ENCODE peak calls at places on chromosomes 3 and 15, in seven cellular contexts. One of them, this sample, is unnamed.

GRCh38 chr3:110710156-110710555 is 361.5 kb upstream of the NECTIN3 start:
- DNase-seq in cardiac septum: no peak
- DNase-seq in NCI-H1105: no peak
- DNase-seq in psoas muscle: no peak
- DNase-seq in activated T-helper 1 cell treated with anti-CD3 and anti-CD28 coated beads, Interleukin-12 subunit alpha, Interleukin-12 subunit beta, Interleukin-2, Interleukin-4 antibody, amounts not matched to agents 30 ng/mL and 10 ng/mL and 1 ng/mL, durations not matched to agents 14 hours and 24 hours and 36 hours: no peak
- DNase-seq in activated CD8-positive, alpha-beta memory T cell treated with anti-CD3 and anti-CD28 coated beads, Interleukin-2, amount 50 U/mL, for 4 hours: no peak
- DNase-seq in GM18507: no peak
- DNase-seq in this sample: no peak

GRCh38 chr15:70017025-70017424 is 80.7 kb downstream of the TLE3 start:
- DNase-seq in cardiac septum: no peak
- DNase-seq in activated CD8-positive, alpha-beta memory T cell treated with anti-CD3 and anti-CD28 coated beads, Interleukin-2, amount 50 U/mL, for 4 hours: no peak
- DNase-seq in psoas muscle: no peak
- DNase-seq in GM18507: no peak
- DNase-seq in NCI-H1105: no peak
- DNase-seq in activated T-helper 1 cell treated with anti-CD3 and anti-CD28 coated beads, Interleukin-12 subunit alpha, Interleukin-12 subunit beta, Interleukin-2, Interleukin-4 antibody, amounts not matched to agents 30 ng/mL and 10 ng/mL and 1 ng/mL, durations not matched to agents 14 hours and 24 hours and 36 hours: no peak
- DNase-seq in this sample: no peak

GRCh38 chr3:123951522-123952447 is 9.2 kb downstream of the CCDC14 start:
- DNase-seq in NCI-H1105: peak; percentile 77
- DNase-seq in psoas muscle: no peak
- DNase-seq in activated CD8-positive, alpha-beta memory T cell treated with anti-CD3 and anti-CD28 coated beads, Interleukin-2, amount 50 U/mL, for 4 hours: no peak
- DNase-seq in GM18507: no peak
- DNase-seq in cardiac septum: no peak
- DNase-seq in activated T-helper 1 cell treated with anti-CD3 and anti-CD28 coated beads, Interleukin-12 subunit alpha, Interleukin-12 subunit beta, Interleukin-2, Interleukin-4 antibody, amounts not matched to agents 30 ng/mL and 10 ng/mL and 1 ng/mL, durations not matched to agents 14 hours and 24 hours and 36 hours: no peak
- DNase-seq in this sample: no peak

GRCh38 chr15:55703873-55704285 is 39.1 kb downstream of the PRTG start:
- DNase-seq in psoas muscle: no peak
- DNase-seq in activated CD8-positive, alpha-beta memory T cell treated with anti-CD3 and anti-CD28 coated beads, Interleukin-2, amount 50 U/mL, for 4 hours: no peak
- DNase-seq in activated T-helper 1 cell treated with anti-CD3 and anti-CD28 coated beads, Interleukin-12 subunit alpha, Interleukin-12 subunit beta, Interleukin-2, Interleukin-4 antibody, amounts not matched to agents 30 ng/mL and 10 ng/mL and 1 ng/mL, durations not matched to agents 14 hours and 24 hours and 36 hours: no peak
- DNase-seq in NCI-H1105: no peak
- DNase-seq in GM18507: no peak
- DNase-seq in cardiac septum: no peak
- DNase-seq in this sample: peak; percentile 23

GRCh38 chr15:26066896-26067295 is 203.8 kb upstream of the ATP10A start:
- DNase-seq in cardiac septum: no peak
- DNase-seq in NCI-H1105: no peak
- DNase-seq in activated T-helper 1 cell treated with anti-CD3 and anti-CD28 coated beads, Interleukin-12 subunit alpha, Interleukin-12 subunit beta, Interleukin-2, Interleukin-4 antibody, amounts not matched to agents 30 ng/mL and 10 ng/mL and 1 ng/mL, durations not matched to agents 14 hours and 24 hours and 36 hours: no peak
- DNase-seq in GM18507: no peak
- DNase-seq in activated CD8-positive, alpha-beta memory T cell treated with anti-CD3 and anti-CD28 coated beads, Interleukin-2, amount 50 U/mL, for 4 hours: no peak
- DNase-seq in psoas muscle: no peak
- DNase-seq in this sample: no peak

GRCh38 chr15:58309993-58310928 is 121.5 kb upstream of the LIPC start:
- DNase-seq in activated CD8-positive, alpha-beta memory T cell treated with anti-CD3 and anti-CD28 coated beads, Interleukin-2, amount 50 U/mL, for 4 hours: no peak
- DNase-seq in GM18507: no peak
- DNase-seq in cardiac septum: peak; percentile 85
- DNase-seq in activated T-helper 1 cell treated with anti-CD3 and anti-CD28 coated beads, Interleukin-12 subunit alpha, Interleukin-12 subunit beta, Interleukin-2, Interleukin-4 antibody, amounts not matched to agents 30 ng/mL and 10 ng/mL and 1 ng/mL, durations not matched to agents 14 hours and 24 hours and 36 hours: no peak
- DNase-seq in psoas muscle: no peak
- DNase-seq in NCI-H1105: no peak
- DNase-seq in this sample: no peak

GRCh38 chr3:146712826-146713225 is 107.7 kb upstream of the PLSCR5 start:
- DNase-seq in activated T-helper 1 cell treated with anti-CD3 and anti-CD28 coated beads, Interleukin-12 subunit alpha, Interleukin-12 subunit beta, Interleukin-2, Interleukin-4 antibody, amounts not matched to agents 30 ng/mL and 10 ng/mL and 1 ng/mL, durations not matched to agents 14 hours and 24 hours and 36 hours: no peak
- DNase-seq in cardiac septum: no peak
- DNase-seq in GM18507: no peak
- DNase-seq in activated CD8-positive, alpha-beta memory T cell treated with anti-CD3 and anti-CD28 coated beads, Interleukin-2, amount 50 U/mL, for 4 hours: no peak
- DNase-seq in psoas muscle: no peak
- DNase-seq in NCI-H1105: no peak
- DNase-seq in this sample: no peak

GRCh38 chr3:12139111-12139511 is 19.6 kb downstream of the TIMP4 start:
- DNase-seq in cardiac septum: no peak
- DNase-seq in psoas muscle: no peak
- DNase-seq in activated CD8-positive, alpha-beta memory T cell treated with anti-CD3 and anti-CD28 coated beads, Interleukin-2, amount 50 U/mL, for 4 hours: no peak
- DNase-seq in NCI-H1105: no peak
- DNase-seq in activated T-helper 1 cell treated with anti-CD3 and anti-CD28 coated beads, Interleukin-12 subunit alpha, Interleukin-12 subunit beta, Interleukin-2, Interleukin-4 antibody, amounts not matched to agents 30 ng/mL and 10 ng/mL and 1 ng/mL, durations not matched to agents 14 hours and 24 hours and 36 hours: no peak
- DNase-seq in GM18507: no peak
- DNase-seq in this sample: peak; percentile 82

GRCh38 chr15:78216276-78217229 is 17.8 kb downstream of the ACSBG1 start:
- DNase-seq in cardiac septum: peak; percentile 88
- DNase-seq in GM18507: no peak
- DNase-seq in activated CD8-positive, alpha-beta memory T cell treated with anti-CD3 and anti-CD28 coated beads, Interleukin-2, amount 50 U/mL, for 4 hours: no peak
- DNase-seq in NCI-H1105: no peak
- DNase-seq in psoas muscle: peak; percentile 74
- DNase-seq in activated T-helper 1 cell treated with anti-CD3 and anti-CD28 coated beads, Interleukin-12 subunit alpha, Interleukin-12 subunit beta, Interleukin-2, Interleukin-4 antibody, amounts not matched to agents 30 ng/mL and 10 ng/mL and 1 ng/mL, durations not matched to agents 14 hours and 24 hours and 36 hours: no peak
- DNase-seq in this sample: peak; percentile 10

GRCh38 chr3:186493507-186493906 is 50.7 kb downstream of the CRYGS start:
- DNase-seq in activated CD8-positive, alpha-beta memory T cell treated with anti-CD3 and anti-CD28 coated beads, Interleukin-2, amount 50 U/mL, for 4 hours: no peak
- DNase-seq in activated T-helper 1 cell treated with anti-CD3 and anti-CD28 coated beads, Interleukin-12 subunit alpha, Interleukin-12 subunit beta, Interleukin-2, Interleukin-4 antibody, amounts not matched to agents 30 ng/mL and 10 ng/mL and 1 ng/mL, durations not matched to agents 14 hours and 24 hours and 36 hours: no peak
- DNase-seq in psoas muscle: no peak
- DNase-seq in NCI-H1105: no peak
- DNase-seq in GM18507: no peak
- DNase-seq in cardiac septum: no peak
- DNase-seq in this sample: no peak

GRCh38 chr3:172068977-172069376 is 29.6 kb downstream of the FNDC3B start:
- DNase-seq in GM18507: no peak
- DNase-seq in activated CD8-positive, alpha-beta memory T cell treated with anti-CD3 and anti-CD28 coated beads, Interleukin-2, amount 50 U/mL, for 4 hours: no peak
- DNase-seq in cardiac septum: no peak
- DNase-seq in activated T-helper 1 cell treated with anti-CD3 and anti-CD28 coated beads, Interleukin-12 subunit alpha, Interleukin-12 subunit beta, Interleukin-2, Interleukin-4 antibody, amounts not matched to agents 30 ng/mL and 10 ng/mL and 1 ng/mL, durations not matched to agents 14 hours and 24 hours and 36 hours: no peak
- DNase-seq in psoas muscle: no peak
- DNase-seq in NCI-H1105: no peak
- DNase-seq in this sample: no peak